ENCODE peak calls at places on chromosomes 12 and 14, in seven cellular contexts. S is colonic mucosa, K is body of pancreas, C is MM.1S, M is neuronal stem cell, R is tibial artery, U is HepG2. X is an unnamed sample. For H3K4me1, the result is how much of the 10 kb centered on the place peaks cover.

GRCh38 chr12:128381537-128381936 is 114.6 kb downstream of the TMEM132C start:
- DNase-seq in K (no peak), U (no peak), R (no peak), M (peak), S (no peak), C (no peak), X (no peak)

GRCh38 chr14:85534914-85535313 is 5.0 kb downstream of the FLRT2 start:
- DNase-seq in C (no peak), M (peak), K (no peak), S (no peak), U (no peak), R (no peak), X (no peak)

GRCh38 chr12:58858030-58858429 is 62.3 kb downstream of the LRIG3 start:
- DNase-seq in R (no peak), M (no peak), C (no peak), S (no peak), U (no peak), K (no peak), X (no peak)

GRCh38 chr12:122021822-122022392 is at the start of gene BCL7A:
- DNase-seq in R (peak), M (peak), S (peak), C (peak), U (peak), K (peak), X (peak)

GRCh38 chr12:113874999-113875561 is 91.0 kb downstream of the RBM19 start:
- DNase-seq in C (no peak), R (no peak), U (no peak), M (no peak), S (no peak), K (no peak), X (no peak)

GRCh38 chr12:24960222-24960855 is 11.4 kb upstream of the BCAT1 start:
- DNase-seq in S (no peak), U (peak), M (no peak), C (peak), K (peak), R (no peak), X (no peak)

GRCh38 chr14:76924363-76925151 is 98.3 kb downstream of the LRRC74A start:
- DNase-seq in M (peak), C (no peak), U (peak), S (no peak), R (no peak), K (no peak), X (no peak)

GRCh38 chr14:53249059-53249458 is 95.9 kb upstream of the DDHD1 start:
- DNase-seq in R (no peak), M (no peak), U (no peak), K (no peak), C (no peak), S (no peak), X (no peak)

GRCh38 chr12:19946549-19946948 is 421.8 kb upstream of the PDE3A start:
- DNase-seq in M (no peak), R (peak), K (no peak), U (no peak), C (no peak), S (no peak), X (no peak)

GRCh38 chr12:4586500-4586899 is 24.5 kb downstream of the DYRK4 start:
- DNase-seq in C (no peak), U (no peak), M (no peak), K (no peak), R (no peak), S (no peak), X (no peak)

GRCh38 chr14:36510078-36510799 is 9.8 kb downstream of the NKX2-1 start:
- DNase-seq in K (no peak), M (no peak), R (no peak), C (no peak), U (no peak), S (no peak), X (no peak)

GRCh38 chr12:103442187-103442564 is 53.6 kb downstream of the C12orf42 start:
- DNase-seq in C (no peak), M (no peak), U (no peak), K (no peak), S (no peak), R (no peak), X (no peak)

GRCh38 chr14:83164016-83164415 is 1630.4 kb upstream of the SEL1L start:
- DNase-seq in K (no peak), C (no peak), S (no peak), M (no peak), R (no peak), U (no peak), X (no peak)

GRCh38 chr12:104671407-104672095 is 214.8 kb downstream of the CHST11 start:
- DNase-seq in K (peak), U (peak), S (peak), R (peak), C (peak), M (no peak), X (peak)

DNA sequence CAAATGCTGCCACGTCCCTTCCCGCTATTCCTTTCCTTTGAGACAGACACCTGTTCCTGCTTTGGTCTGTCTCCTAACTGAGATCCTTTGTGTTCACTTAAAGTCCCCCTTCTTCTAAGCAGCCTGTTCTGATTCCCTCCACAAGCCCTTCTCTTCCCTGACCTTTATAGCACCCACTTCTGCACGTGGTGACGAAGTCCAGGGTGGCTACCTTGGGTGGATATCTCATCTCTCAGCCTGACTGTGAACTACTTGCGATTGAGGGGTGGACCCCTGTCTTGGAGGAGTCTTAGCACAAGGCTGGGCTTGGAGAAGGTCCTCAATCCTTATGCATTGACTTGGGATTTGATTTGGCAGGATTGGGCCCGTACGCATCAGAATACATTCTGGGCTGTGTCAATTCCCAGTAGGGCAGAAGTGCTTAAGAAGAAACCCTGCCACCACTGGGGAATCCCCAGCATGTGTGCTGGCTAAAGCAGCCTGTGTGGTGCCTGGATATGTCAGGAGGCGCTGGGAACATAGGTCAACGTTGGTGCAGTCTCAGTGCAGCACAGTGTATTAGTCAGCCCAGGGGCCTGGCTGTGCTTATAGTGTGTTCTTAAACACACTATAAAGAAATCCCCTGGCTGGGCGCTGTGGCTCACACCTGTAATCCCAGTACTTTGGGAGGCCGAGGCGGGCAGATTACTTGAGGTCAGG is 23.6 kb downstream of the KRT80 start:
- DNase-seq in S (no peak), K (no peak), C (no peak), R (no peak), M (no peak), U (peak), X (no peak)
- H3K4me1 ChIP-seq in S (under half), K (under half), C (under half), R (under half), M (under half), U (under half), X (under half)

GRCh38 chr12:99983721-99984258 is 946 bp downstream of the ANKS1B start:
- DNase-seq in U (no peak), R (no peak), K (no peak), C (no peak), S (no peak), M (no peak), X (no peak)

GRCh38 chr12:99981639-99982190 is 3.0 kb downstream of the ANKS1B start:
- DNase-seq in R (no peak), S (no peak), C (no peak), M (no peak), K (no peak), U (no peak), X (no peak)

GRCh38 chr12:99985631-99986030 is 895 bp upstream of the ANKS1B start:
- DNase-seq in M (no peak), K (no peak), S (no peak), U (no peak), C (no peak), R (no peak), X (no peak)

GRCh38 chr12:99984271-99985128 is at the start of gene ANKS1B:
- DNase-seq in U (no peak), M (peak), R (peak), K (peak), C (peak), S (peak), X (peak)

DNA sequence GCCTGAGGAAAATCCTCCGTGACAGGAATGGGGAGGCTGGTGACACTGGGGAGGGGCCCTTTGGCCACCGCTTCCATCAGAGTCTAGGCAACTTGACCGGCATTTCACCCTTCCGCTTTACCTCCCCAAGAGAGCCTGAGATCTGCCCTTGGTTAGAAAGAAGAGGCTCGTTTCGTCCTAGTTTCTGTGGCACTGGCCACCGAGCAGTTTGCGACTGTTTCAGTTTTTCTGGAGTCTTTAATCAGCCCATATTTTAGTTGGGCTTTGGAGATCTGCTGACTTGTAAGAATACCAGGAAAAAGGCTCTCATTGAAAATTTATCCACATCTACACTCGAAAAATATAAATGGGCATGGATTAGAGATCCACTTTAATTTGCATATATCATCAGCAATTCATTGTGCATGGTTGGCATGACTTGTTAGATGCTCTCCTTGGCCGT is 414 bp upstream of the ANKS1B start:
- DNase-seq in K (no peak), R (no peak), U (no peak), S (no peak), M (no peak), C (peak), X (no peak)
- H3K27ac ChIP-seq in K (no peak), R (peak), U (no peak), S (no peak), M (no peak), C (no peak), X (peak)

DNA sequence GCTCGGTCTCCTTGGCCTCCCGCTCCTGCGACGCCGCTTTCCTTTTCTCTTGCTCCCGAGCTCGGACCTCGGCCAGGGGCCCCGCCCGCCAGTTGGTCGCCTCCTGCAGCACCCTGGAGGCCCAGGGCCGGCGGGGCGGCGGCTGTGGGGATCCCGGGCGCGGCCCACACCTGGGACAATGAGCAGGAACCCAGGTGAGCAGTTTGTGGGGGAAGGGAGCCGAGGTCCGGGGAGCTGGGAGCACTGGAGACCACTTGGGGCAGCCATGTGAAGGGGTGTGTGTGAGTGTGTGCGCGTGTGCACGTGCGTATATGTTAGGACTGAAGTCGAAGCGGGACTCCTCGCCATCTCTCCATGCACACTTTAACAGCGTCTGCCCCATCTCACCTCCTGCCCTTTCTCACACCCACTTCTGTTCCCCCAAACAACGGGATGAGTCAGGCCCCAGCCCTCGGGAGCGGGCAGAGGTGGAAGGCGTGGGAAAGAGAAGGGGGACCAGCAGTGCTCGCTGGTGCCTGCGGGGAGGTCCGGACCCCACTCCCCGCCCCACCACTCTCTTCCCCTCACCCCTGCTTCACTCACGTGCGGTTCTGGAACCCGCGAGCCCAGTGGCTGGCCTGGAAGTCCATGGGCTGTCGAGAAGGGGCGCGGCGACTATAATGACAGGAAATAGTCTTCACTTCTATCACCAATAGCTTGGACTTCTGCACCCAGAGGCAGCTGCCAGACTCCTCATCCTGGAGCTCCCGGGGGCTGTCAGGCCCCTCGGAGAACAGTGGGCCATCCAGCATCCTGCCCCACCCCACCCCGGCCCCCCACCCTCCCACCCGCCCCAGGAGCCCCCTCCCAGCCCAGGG is 450 bp downstream of the DDN start:
- DNase-seq in C (peak), S (peak), M (no peak), K (no peak), U (no peak), R (no peak), X (no peak)
- H3K4me1 ChIP-seq in C (under half), S (under half), M (under half), K (under half), U (half or more), R (half or more), X (half or more)

GRCh38 chr12:12897286-12897685 is 5.9 kb downstream of the GPRC5A start:
- DNase-seq in S (no peak), R (no peak), K (no peak), M (no peak), U (no peak), C (no peak), X (no peak)
- H3K27ac ChIP-seq in S (no peak), R (peak), K (no peak), M (no peak), U (no peak), C (no peak), X (no peak)

GRCh38 chr12:21647179-21647578 is 10.5 kb downstream of the LDHB start:
- DNase-seq in M (no peak), S (no peak), C (no peak), K (no peak), U (no peak), R (no peak), X (no peak)

GRCh38 chr12:21643758-21644157 is 13.9 kb downstream of the LDHB start:
- DNase-seq in K (no peak), U (no peak), M (no peak), C (no peak), R (no peak), S (no peak), X (no peak)

GRCh38 chr12:21637985-21638891 is 19.4 kb downstream of the LDHB start:
- DNase-seq in K (no peak), S (no peak), U (no peak), C (no peak), M (no peak), R (no peak), X (no peak)

GRCh38 chr12:21644516-21644915 is 13.1 kb downstream of the LDHB start:
- DNase-seq in S (no peak), U (no peak), M (no peak), R (no peak), K (no peak), C (no peak), X (no peak)

GRCh38 chr12:21642707-21643389 is 14.8 kb downstream of the LDHB start:
- DNase-seq in K (no peak), U (no peak), R (no peak), M (no peak), C (no peak), S (no peak), X (no peak)
- H3K4me1 ChIP-seq in K (half or more), U (under half), R (under half), M (under half), C (under half), S (under half), X (half or more)

DNA sequence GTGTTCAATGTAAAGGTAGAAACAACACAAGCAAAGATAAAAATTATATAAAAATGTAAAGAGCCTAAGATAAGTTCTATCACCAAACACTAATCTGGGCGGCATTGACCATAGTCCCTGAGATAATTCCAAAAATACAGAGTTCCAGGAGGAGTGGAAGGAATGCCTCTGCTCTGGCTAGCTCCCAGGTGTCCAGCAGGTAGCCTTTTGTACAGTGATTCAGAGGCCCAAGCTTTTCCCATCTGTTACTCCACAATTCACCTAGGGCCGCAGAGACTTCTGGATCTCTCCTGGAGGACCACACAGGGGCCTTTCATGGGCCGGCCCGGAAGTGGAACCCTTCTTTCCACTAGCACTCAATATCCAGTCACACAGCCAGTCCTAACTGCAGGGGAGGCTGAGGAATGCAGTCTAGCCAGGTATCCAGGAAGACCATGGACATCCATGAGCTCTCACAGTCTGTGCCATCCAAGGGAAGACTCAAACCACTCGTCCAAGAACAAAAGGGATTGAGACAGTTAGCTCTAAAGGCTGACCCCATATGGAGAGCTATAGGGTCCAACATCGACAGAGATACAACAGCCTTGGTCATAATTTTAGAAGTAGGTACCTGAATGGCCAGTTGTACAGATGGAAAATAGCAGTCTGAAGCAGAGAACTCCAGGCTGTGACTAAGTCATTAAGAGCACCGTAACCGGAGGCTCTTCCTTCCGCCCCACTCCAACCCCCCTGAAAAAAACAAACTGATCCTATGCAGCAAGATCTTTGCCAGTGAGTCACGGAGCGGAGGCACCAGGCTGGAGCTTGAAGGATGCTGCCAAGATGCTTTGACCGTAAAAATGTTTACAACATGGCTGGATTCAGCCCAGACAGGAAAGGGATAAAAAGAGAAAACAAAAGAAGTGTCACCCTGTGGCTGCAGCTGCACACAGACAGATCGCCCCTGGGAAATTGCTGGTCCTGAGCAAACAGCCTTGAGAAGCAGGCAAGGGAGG is 204.8 kb downstream of the NUAK1 start:
- DNase-seq in C (no peak), S (peak), M (no peak), K (peak), R (peak), U (no peak), X (no peak)
- H3K27ac ChIP-seq in C (no peak), S (no peak), M (no peak), K (no peak), R (peak), U (no peak), X (no peak)

DNA sequence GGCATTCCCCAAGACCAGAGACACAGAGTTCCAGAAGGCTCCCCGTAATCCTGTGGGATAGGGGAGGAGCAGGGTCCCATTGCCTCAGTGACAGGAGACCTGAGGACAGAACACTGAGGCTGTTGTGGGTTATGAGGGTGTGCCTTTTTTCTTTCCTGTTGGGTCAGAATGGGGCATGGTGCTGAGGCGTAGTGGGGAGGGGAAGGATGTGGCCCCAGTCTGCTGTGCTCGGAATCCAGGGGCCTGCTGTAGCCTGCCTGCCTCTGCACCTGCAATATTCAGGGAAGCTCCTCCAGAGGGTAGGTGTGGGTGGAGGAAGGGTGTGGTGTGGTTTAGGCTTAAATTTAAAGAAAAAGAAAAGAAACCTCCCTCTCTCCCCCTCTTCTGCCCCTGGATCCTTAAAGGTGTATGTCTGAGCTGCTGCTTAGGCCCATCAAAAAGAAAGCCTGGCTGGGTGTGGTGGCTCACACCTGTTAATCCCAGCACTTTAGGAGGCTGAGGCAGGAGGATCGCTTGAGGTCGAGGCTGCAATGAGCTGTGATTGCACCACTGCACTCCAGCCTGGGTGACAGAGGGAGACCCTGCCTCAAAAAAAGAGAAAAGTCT is 18.7 kb downstream of the PLEKHG3 start:
- DNase-seq in C (no peak), R (peak), K (peak), M (no peak), U (no peak), S (no peak), X (no peak)
- H3K4me1 ChIP-seq in C (under half), R (half or more), K (half or more), M (half or more), U (half or more), S (half or more), X (half or more)

X was measured in left ventricle myocardium inferior.